ENCODE peak calls at places on chromosomes 16 and 17, in ten cellular contexts. N, L, D, T, I, B, G, A, E and F are unnamed samples.

GRCh38 chr16:10421596-10421995 is 35.7 kb downstream of the ATF7IP2 start:
- DNase-seq in N (no peak), E (no peak), T (no peak), G (no peak), I (no peak), A (no peak), D (no peak), B (no peak), L (no peak), F (no peak)

GRCh38 chr16:53743149-53743566 is 39.2 kb downstream of the FTO start:
- DNase-seq in N (no peak), D (no peak), T (no peak), I (no peak), B (no peak), G (no peak), E (no peak), L (no peak), A (no peak), F (no peak)

GRCh38 chr16:73126453-73126853 is 78.5 kb upstream of the ZFHX3 start:
- DNase-seq in I (peak), N (no peak), E (no peak), A (peak), D (peak), G (no peak), B (no peak), L (peak), T (no peak), F (no peak)

GRCh38 chr17:4903051-4903818 is at the start of gene CHRNE:
- DNase-seq in B (peak), A (peak), G (peak), I (peak), L (peak), N (peak), E (peak), T (peak), D (no peak), F (peak)

GRCh38 chr17:21418446-21419298 is 42.5 kb downstream of the KCNJ12 start:
- DNase-seq in N (no peak), T (no peak), B (no peak), G (no peak), L (no peak), I (no peak), A (no peak), D (no peak), E (no peak), F (no peak)

GRCh38 chr16:85314633-85315032 is 202.4 kb upstream of the CIBAR2 start:
- DNase-seq in G (no peak), E (no peak), L (no peak), B (no peak), T (no peak), I (no peak), N (no peak), D (no peak), A (no peak), F (no peak)

GRCh38 chr17:28746611-28747045 is 2.8 kb downstream of the TRAF4 start:
- DNase-seq in E (peak), D (no peak), N (no peak), I (no peak), L (no peak), B (peak), G (no peak), T (no peak), A (no peak), F (no peak)

GRCh38 chr17:73226556-73227172 is 33.8 kb downstream of the COG1 start:
- DNase-seq in E (no peak), G (no peak), D (no peak), L (no peak), N (no peak), B (no peak), I (no peak), T (no peak), A (no peak), F (no peak)

GRCh38 chr16:81544691-81545365 is 100.2 kb downstream of the CMIP start:
- DNase-seq in N (no peak), A (no peak), B (peak), T (no peak), I (no peak), E (no peak), D (no peak), L (no peak), G (no peak), F (no peak)

GRCh38 chr17:77281024-77281903 is 140.5 kb downstream of the SEC14L1 start:
- DNase-seq in E (peak), I (peak), N (no peak), G (peak), D (no peak), B (peak), L (peak), T (peak), A (no peak), F (peak)

GRCh38 chr16:51683882-51684281 is 532.8 kb upstream of the SALL1 start:
- DNase-seq in B (no peak), T (no peak), A (no peak), L (no peak), G (no peak), E (no peak), N (no peak), D (no peak), I (no peak), F (no peak)

GRCh38 chr16:86751081-86752030 is 173.0 kb downstream of the FOXL1 start:
- DNase-seq in A (peak), D (peak), E (no peak), N (peak), T (no peak), I (peak), L (peak), B (no peak), G (no peak), F (no peak)

GRCh38 chr16:46620265-46621005 is 744 bp downstream of the SHCBP1 start:
- DNase-seq in D (no peak), E (no peak), G (no peak), L (peak), N (no peak), A (no peak), T (no peak), I (peak), B (no peak), F (no peak)

GRCh38 chr16:85062728-85063336 is 35.2 kb downstream of the KIAA0513 start:
- DNase-seq in N (no peak), D (no peak), I (no peak), E (no peak), L (no peak), A (no peak), B (no peak), G (no peak), T (no peak), F (no peak)

GRCh38 chr17:70081885-70082284 is 6.9 kb downstream of the KCNJ16 start:
- DNase-seq in B (no peak), A (no peak), E (no peak), D (no peak), T (no peak), L (no peak), N (no peak), I (no peak), G (no peak), F (no peak)

GRCh38 chr16:52496051-52496876 is 50.7 kb downstream of the TOX3 start:
- DNase-seq in G (no peak), L (no peak), N (no peak), A (no peak), D (no peak), I (no peak), T (no peak), B (no peak), E (no peak), F (no peak)

GRCh38 chr16:19841184-19841583 is 43.5 kb downstream of the GPRC5B start:
- DNase-seq in E (no peak), B (peak), N (no peak), T (no peak), I (no peak), A (no peak), L (no peak), G (no peak), D (no peak), F (no peak)

GRCh38 chr17:1398028-1398427 is 2.0 kb downstream of the YWHAE start:
- DNase-seq in T (no peak), B (no peak), E (no peak), L (no peak), D (no peak), A (no peak), I (no peak), N (no peak), G (no peak), F (no peak)

GRCh38 chr17:47649153-47649971 is at the start of gene KPNB1:
- DNase-seq in T (peak), N (peak), E (peak), L (peak), D (peak), I (peak), A (peak), G (peak), B (peak), F (peak)

GRCh38 chr17:1956134-1956533 is 69.0 kb downstream of the RTN4RL1 start:
- DNase-seq in G (no peak), I (no peak), B (no peak), D (no peak), E (no peak), A (no peak), N (no peak), L (no peak), T (no peak), F (no peak)

GRCh38 chr16:69834817-69835477 is 72.8 kb downstream of the WWP2 start:
- DNase-seq in D (no peak), I (no peak), T (no peak), N (no peak), L (no peak), A (no peak), B (no peak), E (no peak), G (no peak), F (no peak)

GRCh38 chr16:87724490-87725291 is 41.1 kb downstream of the KLHDC4 start:
- DNase-seq in G (no peak), L (no peak), I (no peak), N (no peak), E (no peak), D (no peak), T (no peak), B (no peak), A (no peak), F (no peak)

GRCh38 chr16:10250137-10250850 is 68.1 kb upstream of the GRIN2A start:
- DNase-seq in A (no peak), E (no peak), G (no peak), I (no peak), T (no peak), L (no peak), N (no peak), B (no peak), D (no peak), F (no peak)

GRCh38 chr16:27374231-27374793 is 27.7 kb upstream of the IL21R start:
- DNase-seq in I (no peak), B (no peak), L (no peak), A (no peak), D (peak), G (no peak), E (no peak), T (no peak), N (no peak), F (no peak)

GRCh38 chr16:89093602-89094251 is at the start of gene ACSF3:
- DNase-seq in A (no peak), T (peak), E (peak), D (peak), N (no peak), G (peak), I (peak), L (peak), B (no peak), F (peak)

GRCh38 chr17:76138234-76138895 is 2.7 kb downstream of the FOXJ1 start:
- DNase-seq in D (no peak), I (no peak), E (peak), T (peak), L (no peak), A (no peak), G (no peak), B (peak), N (no peak), F (no peak)

GRCh38 chr17:15651583-15652110 is 32.1 kb upstream of the FBXW10B start:
- DNase-seq in N (peak), T (peak), A (peak), B (peak), E (peak), D (peak), G (no peak), L (peak), I (peak), F (no peak)

GRCh38 chr17:16214190-16215001 is 938 bp downstream of the NCOR1 start:
- DNase-seq in L (peak), D (no peak), B (no peak), A (no peak), N (no peak), E (peak), I (no peak), G (peak), T (no peak), F (no peak)

GRCh38 chr17:74017461-74017860 is 186.0 kb upstream of the RPL38 start:
- DNase-seq in E (no peak), I (no peak), T (no peak), L (no peak), D (no peak), G (no peak), B (no peak), A (no peak), N (no peak), F (no peak)

GRCh38 chr17:10105513-10106001 is 92.8 kb downstream of the GAS7 start:
- DNase-seq in N (no peak), G (no peak), A (no peak), B (no peak), D (peak), E (no peak), T (no peak), L (peak), I (peak), F (no peak)

GRCh38 chr17:74870512-74870911 is 2.3 kb downstream of the FDXR start:
- DNase-seq in B (no peak), G (no peak), L (peak), E (no peak), A (peak), I (peak), T (no peak), D (no peak), N (no peak), F (no peak)

GRCh38 chr17:64020068-64020766 is at the start of gene ICAM2:
- DNase-seq in D (no peak), A (no peak), E (no peak), B (no peak), L (no peak), G (peak), T (no peak), N (no peak), I (no peak), F (peak)

GRCh38 chr17:41073676-41074075 is 8.0 kb upstream of the KRTAP2-4 start:
- DNase-seq in E (no peak), B (no peak), I (no peak), D (no peak), L (no peak), A (no peak), G (no peak), T (no peak), N (no peak), F (no peak)

GRCh38 chr17:58565389-58566311 is 51.2 kb upstream of the MTMR4 start:
- DNase-seq in L (no peak), D (no peak), A (no peak), E (no peak), B (no peak), N (no peak), I (no peak), T (no peak), G (no peak), F (no peak)

GRCh38 chr17:12620200-12620720 is 45.4 kb upstream of the MYOCD start:
- DNase-seq in G (no peak), N (no peak), B (no peak), I (peak), L (no peak), E (no peak), A (peak), T (no peak), D (no peak), F (no peak)

GRCh38 chr16:56423584-56424403 is 1.6 kb downstream of the AMFR start:
- DNase-seq in D (no peak), A (no peak), B (no peak), I (no peak), E (no peak), L (no peak), N (no peak), T (no peak), G (no peak), F (no peak)